ENCODE peak calls at places on chromosomes 7 and 10, in four cellular contexts. One of them, this sample, is unnamed.

GRCh38 chr7:5701085-5701914 is 80.2 kb downstream of the RNF216 start:
- DNase-seq in A549: no peak
- DNase-seq in stomach: no peak
- DNase-seq in breast epithelium: no peak
- DNase-seq in this sample: no peak

GRCh38 chr10:2188371-2188770 is 451.0 kb upstream of the ADARB2 start:
- DNase-seq in A549: no peak
- DNase-seq in stomach: no peak
- DNase-seq in breast epithelium: no peak
- DNase-seq in this sample: no peak

GRCh38 chr7:22860784-22861482 is 38.3 kb upstream of the TOMM7 start:
- DNase-seq in A549: peak
- DNase-seq in stomach: no peak
- DNase-seq in breast epithelium: no peak
- DNase-seq in this sample: peak

GRCh38 chr7:2713370-2713769 is 25.4 kb downstream of the AMZ1 start:
- DNase-seq in A549: no peak
- DNase-seq in stomach: no peak
- DNase-seq in breast epithelium: no peak
- DNase-seq in this sample: no peak

GRCh38 chr7:104984591-104985258 is 29.3 kb upstream of the KMT2E start:
- DNase-seq in A549: no peak
- DNase-seq in stomach: no peak
- DNase-seq in breast epithelium: no peak
- DNase-seq in this sample: no peak

GRCh38 chr7:82015751-82016150 is 245.9 kb upstream of the HGF start:
- DNase-seq in A549: peak
- DNase-seq in stomach: no peak
- DNase-seq in breast epithelium: no peak
- DNase-seq in this sample: no peak

GRCh38 chr7:158576050-158576762 is 11.4 kb downstream of the PTPRN2 start:
- DNase-seq in A549: no peak
- DNase-seq in stomach: peak
- DNase-seq in breast epithelium: no peak
- DNase-seq in this sample: no peak

GRCh38 chr7:157936976-157937375 is 600.2 kb downstream of the DNAJB6 start:
- DNase-seq in A549: no peak
- DNase-seq in stomach: no peak
- DNase-seq in breast epithelium: no peak
- DNase-seq in this sample: no peak

GRCh38 chr10:97464226-97464625 is 18.3 kb downstream of the ZDHHC16 start:
- DNase-seq in A549: no peak
- DNase-seq in stomach: no peak
- DNase-seq in breast epithelium: no peak
- DNase-seq in this sample: no peak

GRCh38 chr7:30143748-30144251 is 9.0 kb downstream of the MTURN start:
- DNase-seq in A549: no peak
- DNase-seq in stomach: no peak
- DNase-seq in breast epithelium: peak
- DNase-seq in this sample: no peak

GRCh38 chr10:91211675-91212074 is 8.8 kb upstream of the PCGF5 start:
- DNase-seq in A549: no peak
- DNase-seq in stomach: no peak
- DNase-seq in breast epithelium: no peak
- DNase-seq in this sample: no peak

GRCh38 chr7:157985636-157986035 is 602.0 kb downstream of the PTPRN2 start:
- DNase-seq in A549: no peak
- DNase-seq in stomach: no peak
- DNase-seq in breast epithelium: no peak
- DNase-seq in this sample: no peak

GRCh38 chr10:99984201-99984600 is 25.5 kb downstream of the DNMBP start:
- DNase-seq in A549: no peak
- DNase-seq in stomach: no peak
- DNase-seq in breast epithelium: no peak
- DNase-seq in this sample: no peak

GRCh38 chr7:107782374-107782773 is 20.6 kb downstream of the SLC26A3 start:
- DNase-seq in A549: no peak
- DNase-seq in stomach: peak
- DNase-seq in breast epithelium: no peak
- DNase-seq in this sample: no peak

GRCh38 chr7:50781894-50782293 is 802 bp downstream of the GRB10 start:
- DNase-seq in A549: no peak
- DNase-seq in stomach: no peak
- DNase-seq in breast epithelium: no peak
- DNase-seq in this sample: no peak

GRCh38 chr10:102673235-102673634 is 29.0 kb downstream of the TRIM8 start:
- DNase-seq in A549: no peak
- DNase-seq in stomach: no peak
- DNase-seq in breast epithelium: no peak
- DNase-seq in this sample: no peak

GRCh38 chr10:1395025-1395981 is 339.1 kb downstream of the WDR37 start:
- DNase-seq in A549: no peak
- DNase-seq in stomach: peak
- DNase-seq in breast epithelium: no peak
- DNase-seq in this sample: peak

GRCh38 chr10:42982886-42983594 is 93.8 kb upstream of the RET start:
- DNase-seq in A549: no peak
- DNase-seq in stomach: peak
- DNase-seq in breast epithelium: peak
- DNase-seq in this sample: no peak

DNA sequence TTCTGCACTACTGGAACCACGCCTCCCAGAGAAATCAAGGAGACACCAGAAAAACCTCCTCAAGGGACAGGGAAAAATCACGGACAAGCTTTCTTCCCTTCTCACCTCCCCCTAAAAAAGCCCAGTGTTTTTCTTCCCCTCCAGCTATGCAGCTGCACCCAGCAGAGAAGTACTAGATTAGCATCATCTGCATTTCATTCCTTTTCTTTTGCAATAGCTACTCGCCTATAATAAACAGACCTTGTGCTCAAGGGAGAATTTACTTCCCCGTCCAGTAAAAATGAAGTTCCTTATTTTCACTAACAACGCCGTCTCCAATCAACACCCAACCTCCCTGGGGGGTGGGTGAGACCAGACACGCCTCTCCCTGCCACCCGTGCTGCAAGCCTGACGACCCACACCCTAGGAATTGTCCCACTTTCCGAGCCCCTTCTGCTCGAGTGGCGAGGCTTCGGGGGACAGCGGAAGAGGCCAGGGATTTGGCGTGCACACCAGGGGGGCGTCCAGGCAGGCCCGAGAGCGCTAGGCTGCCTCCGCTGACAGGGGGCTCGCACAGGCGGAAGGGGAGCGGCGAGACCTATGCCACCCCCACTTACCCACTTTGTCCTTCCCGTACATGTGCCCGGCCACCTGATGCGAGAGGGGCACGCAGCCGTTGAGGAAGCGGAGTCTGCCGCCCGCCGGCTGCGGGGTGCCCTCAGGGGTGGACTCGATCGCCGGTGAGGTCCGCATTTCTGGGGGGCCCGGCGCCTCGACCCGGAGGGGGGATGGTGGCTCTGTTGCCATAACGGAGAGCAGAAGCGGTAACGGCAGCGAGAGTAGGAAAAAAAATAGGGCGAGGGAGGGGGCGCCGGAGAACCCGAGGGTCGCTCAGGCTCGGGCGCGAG is 625 bp downstream of the IPMK start:
- DNase-seq in A549: peak
- DNase-seq in stomach: peak
- DNase-seq in breast epithelium: peak
- DNase-seq in this sample: peak
- TF ChIP-seq POLR2A in A549: no peak
- TF ChIP-seq POLR2A in stomach: no peak
- TF ChIP-seq POLR2A in breast epithelium: no peak
- TF ChIP-seq POLR2A in this sample: no peak

GRCh38 chr7:987909-988308 is 4.9 kb downstream of the CYP2W1 start:
- DNase-seq in A549: no peak
- DNase-seq in stomach: no peak
- DNase-seq in breast epithelium: no peak
- DNase-seq in this sample: no peak

GRCh38 chr7:988426-988911 is 5.5 kb downstream of the CYP2W1 start:
- DNase-seq in A549: no peak
- DNase-seq in stomach: peak
- DNase-seq in breast epithelium: no peak
- DNase-seq in this sample: peak

GRCh38 chr7:985127-985416 is 2.1 kb downstream of the CYP2W1 start:
- DNase-seq in A549: no peak
- DNase-seq in stomach: no peak
- DNase-seq in breast epithelium: no peak
- DNase-seq in this sample: no peak

GRCh38 chr7:985915-986741 is 3.1 kb downstream of the CYP2W1 start:
- DNase-seq in A549: peak
- DNase-seq in stomach: no peak
- DNase-seq in breast epithelium: no peak
- DNase-seq in this sample: peak

GRCh38 chr7:986766-987722 is 4.1 kb downstream of the CYP2W1 start:
- DNase-seq in A549: no peak
- DNase-seq in stomach: no peak
- DNase-seq in breast epithelium: no peak
- DNase-seq in this sample: no peak
- TF ChIP-seq POLR2A in A549: no peak
- TF ChIP-seq POLR2A in stomach: no peak
- TF ChIP-seq POLR2A in breast epithelium: no peak
- TF ChIP-seq POLR2A in this sample: no peak

GRCh38 chr10:13066527-13066926 is 33.4 kb upstream of the OPTN start:
- DNase-seq in A549: no peak
- DNase-seq in stomach: no peak
- DNase-seq in breast epithelium: no peak
- DNase-seq in this sample: no peak
- TF ChIP-seq POLR2A in A549: no peak
- TF ChIP-seq POLR2A in stomach: no peak
- TF ChIP-seq POLR2A in breast epithelium: no peak
- TF ChIP-seq POLR2A in this sample: no peak

DNA sequence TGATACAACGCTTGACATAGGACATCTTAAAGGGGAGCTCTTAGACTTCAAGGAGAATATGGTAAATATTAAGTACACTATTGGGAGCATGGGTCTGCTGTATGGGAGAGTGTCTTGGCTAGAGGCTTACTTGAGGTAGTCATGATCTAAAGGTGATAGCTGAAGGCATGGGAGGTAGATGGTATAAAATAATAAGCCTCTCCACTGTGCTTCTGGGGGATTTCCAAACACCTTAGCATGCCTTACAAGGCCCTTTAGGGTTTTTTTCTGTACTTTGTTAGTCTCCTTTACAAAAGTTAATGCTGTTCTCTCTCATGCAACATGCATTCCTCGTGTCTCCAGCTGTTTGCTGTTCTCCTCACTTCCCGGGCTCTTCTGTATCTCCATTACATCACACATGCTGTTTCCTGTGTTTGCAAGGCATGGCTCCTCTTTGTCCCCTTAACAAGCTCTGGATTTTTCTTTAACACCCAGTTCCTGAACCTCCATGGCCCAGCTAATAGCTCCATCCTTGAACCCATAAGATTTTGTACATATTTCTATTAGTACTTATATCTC is 449.7 kb downstream of the AUTS2 start:
- DNase-seq in A549: no peak
- DNase-seq in stomach: no peak
- DNase-seq in breast epithelium: no peak
- DNase-seq in this sample: no peak
- TF ChIP-seq POLR2A in A549: no peak
- TF ChIP-seq POLR2A in stomach: no peak
- TF ChIP-seq POLR2A in breast epithelium: no peak
- TF ChIP-seq POLR2A in this sample: no peak

GRCh38 chr7:41700044-41700471 is 2.8 kb downstream of the INHBA start:
- DNase-seq in A549: no peak
- DNase-seq in stomach: no peak
- DNase-seq in breast epithelium: no peak
- DNase-seq in this sample: no peak

GRCh38 chr7:41699532-41699931 is 3.4 kb downstream of the INHBA start:
- DNase-seq in A549: no peak
- DNase-seq in stomach: no peak
- DNase-seq in breast epithelium: no peak
- DNase-seq in this sample: no peak

GRCh38 chr7:41701542-41701941 is 1.3 kb downstream of the INHBA start:
- DNase-seq in A549: no peak
- DNase-seq in stomach: no peak
- DNase-seq in breast epithelium: no peak
- DNase-seq in this sample: no peak

GRCh38 chr7:41702635-41703371 is at the start of gene INHBA:
- DNase-seq in A549: peak
- DNase-seq in stomach: no peak
- DNase-seq in breast epithelium: no peak
- DNase-seq in this sample: no peak

DNA sequence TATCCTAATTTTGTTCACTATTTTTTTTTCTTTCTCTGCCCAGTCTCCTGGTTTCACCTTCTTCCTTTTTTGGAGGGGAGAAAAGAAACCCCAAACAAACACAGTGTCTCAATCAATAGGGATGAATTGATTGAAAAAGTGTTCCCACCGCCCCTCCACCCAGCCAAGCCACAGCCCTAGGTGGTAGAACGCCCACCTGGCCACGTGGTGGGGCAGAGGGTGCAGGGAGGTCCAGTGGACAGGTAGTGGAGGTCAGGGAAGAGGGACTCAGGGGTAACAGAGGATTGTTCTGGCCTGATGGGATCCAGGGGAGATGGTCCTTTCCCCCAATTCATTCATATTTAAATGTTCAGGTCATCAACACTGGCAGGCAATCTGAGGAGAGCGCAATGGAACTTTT is 1.8 kb downstream of the INHBA start:
- DNase-seq in A549: no peak
- DNase-seq in stomach: no peak
- DNase-seq in breast epithelium: no peak
- DNase-seq in this sample: no peak
- TF ChIP-seq POLR2A in A549: no peak
- TF ChIP-seq POLR2A in stomach: no peak
- TF ChIP-seq POLR2A in breast epithelium: no peak
- TF ChIP-seq POLR2A in this sample: no peak